ENCODE peak calls at places on chromosomes 12 and 14, in eight cellular contexts. X is stimulated activated naive CD4-positive, alpha-beta T cell; A is NCI-H2081; E is stimulated activated effector memory CD8-positive, alpha-beta T cell treated with anti-CD3 and anti-CD28 coated beads, Interleukin-12 subunit alpha, Interleukin-12 subunit beta, amount 100 ng/mL, for 72 hours; V is iris pigment epithelial cell; S is NCI-H82; P is AG20443; G is activated T-helper 1 cell treated with anti-CD3 and anti-CD28 coated beads, Interleukin-2, amount 50 U/mL, for 16 hours. H is an unnamed sample.

GRCh38 chr12:52992699-52993557 is 13.3 kb upstream of the EIF4B start:
- DNase-seq in V (peak; percentile 82), S (no peak), X (no peak), E (no peak), G (no peak), P (peak; percentile 30), A (no peak), H (no peak)

GRCh38 chr14:71692496-71692895 is 239.7 kb upstream of the RGS6 start:
- DNase-seq in V (peak; percentile 61), E (no peak), A (peak; percentile 36), P (peak; percentile 12), X (no peak), G (no peak), S (no peak), H (no peak)

GRCh38 chr12:389138-390096 is at the start of gene KDM5A:
- DNase-seq in P (peak; percentile 96), A (no peak), E (peak; percentile 94), G (peak; percentile 79), X (no peak), V (peak; percentile 96), S (no peak), H (no peak)

GRCh38 chr14:58331111-58331510 is 32.8 kb downstream of the ARID4A start:
- DNase-seq in V (peak; percentile 99), E (peak; percentile 82), S (peak; percentile 96), X (peak; percentile 96), G (peak; percentile 73), A (peak; percentile 99), P (peak; percentile 73), H (peak; percentile 94)

GRCh38 chr12:89862511-89863331 is 154.1 kb upstream of the ATP2B1 start:
- DNase-seq in S (no peak), A (no peak), V (peak; percentile 24), X (peak; percentile 15), G (no peak), P (peak; percentile 21), E (peak; percentile 67), H (no peak)

GRCh38 chr14:63896278-63896720 is 43.5 kb downstream of the SYNE2 start:
- DNase-seq in G (no peak), E (no peak), A (peak; percentile 42), S (no peak), X (no peak), V (peak; percentile 91), P (peak; percentile 61), H (no peak)

GRCh38 chr14:62071029-62071428 is 308.8 kb downstream of the SNAPC1 start:
- DNase-seq in S (peak; percentile 39), X (no peak), V (no peak), A (no peak), G (no peak), P (no peak), E (no peak), H (no peak)

GRCh38 chr12:21823581-21823980 is 49.1 kb upstream of the KCNJ8 start:
- DNase-seq in E (no peak), V (no peak), A (no peak), S (no peak), P (no peak), G (no peak), X (no peak), H (no peak)

GRCh38 chr14:77485901-77486678 is 12.5 kb downstream of the ISM2 start:
- DNase-seq in A (no peak), S (no peak), P (peak; percentile 84), G (no peak), X (no peak), V (peak; percentile 85), E (no peak), H (no peak)

GRCh38 chr12:109983432-109984142 is 12.6 kb downstream of the GIT2 start:
- DNase-seq in X (no peak), E (no peak), G (no peak), S (no peak), P (no peak), V (no peak), A (no peak), H (no peak)

GRCh38 chr12:62800707-62801400 is 134.1 kb downstream of the PPM1H start:
- DNase-seq in X (no peak), A (no peak), G (no peak), S (peak; percentile 49), P (peak; percentile 38), V (no peak), E (no peak), H (no peak)

GRCh38 chr14:51208982-51209381 is 31.1 kb upstream of the TMX1 start:
- DNase-seq in P (no peak), S (peak; percentile 74), A (peak; percentile 86), G (no peak), E (no peak), V (no peak), X (no peak), H (no peak)

GRCh38 chr12:47080725-47081502 is 1.2 kb upstream of the AMIGO2 start:
- DNase-seq in E (no peak), P (peak; percentile 60), G (no peak), S (peak; percentile 20), V (peak; percentile 81), A (no peak), X (peak; percentile 24), H (no peak)

GRCh38 chr12:40298341-40298740 is 73.5 kb downstream of the LRRK2 start:
- DNase-seq in P (no peak), A (no peak), G (no peak), X (no peak), V (no peak), S (no peak), E (no peak), H (no peak)

GRCh38 chr12:11092128-11092527 is at the start of gene TAS2R43:
- DNase-seq in P (no peak), V (no peak), G (no peak), A (no peak), S (no peak), E (no peak), X (no peak), H (no peak)

GRCh38 chr14:36657409-36658090 is 4.1 kb upstream of the PAX9 start:
- DNase-seq in X (no peak), V (no peak), G (no peak), E (no peak), P (peak; percentile 37), A (no peak), S (no peak), H (no peak)

GRCh38 chr12:14260011-14260993 is 105.2 kb upstream of the ATF7IP start:
- DNase-seq in G (no peak), V (peak; percentile 97), S (no peak), A (peak; percentile 79), E (no peak), P (peak; percentile 88), X (no peak), H (no peak)

GRCh38 chr12:78421011-78421410 is 443.6 kb upstream of the SYT1 start:
- DNase-seq in S (no peak), X (no peak), P (peak; percentile 5), G (no peak), A (no peak), E (no peak), V (peak; percentile 9), H (no peak)

GRCh38 chr12:52836042-52836466 is 1.9 kb upstream of the KRT79 start:
- DNase-seq in X (no peak), S (no peak), E (peak; percentile 69), P (peak; percentile 75), V (peak; percentile 78), G (no peak), A (no peak), H (no peak)

GRCh38 chr14:21414137-21414631 is 30.4 kb upstream of the SUPT16H start:
- DNase-seq in E (no peak), V (no peak), X (no peak), A (no peak), P (no peak), S (no peak), G (no peak), H (no peak)

GRCh38 chr14:28671425-28671824 is 95.2 kb upstream of the FOXG1 start:
- DNase-seq in G (no peak), S (no peak), E (no peak), P (no peak), V (peak; percentile 88), A (no peak), X (no peak), H (no peak)

GRCh38 chr14:70779667-70780066 is 29.6 kb downstream of the MAP3K9 start:
- DNase-seq in P (no peak), X (no peak), S (no peak), A (no peak), V (no peak), G (no peak), E (no peak), H (no peak)

GRCh38 chr12:75236206-75236605 is 26.6 kb upstream of the KCNC2 start:
- DNase-seq in X (no peak), G (no peak), S (no peak), A (no peak), V (no peak), P (no peak), E (no peak), H (no peak)

GRCh38 chr12:52521175-52521574 is 981 bp upstream of the KRT5 start:
- DNase-seq in A (no peak), G (no peak), E (no peak), V (no peak), S (no peak), P (peak; percentile 3), X (no peak), H (no peak)

GRCh38 chr12:116136340-116136739 is 141.2 kb downstream of the MED13L start:
- DNase-seq in E (no peak), P (no peak), A (no peak), X (no peak), V (peak; percentile 92), S (no peak), G (no peak), H (no peak)

GRCh38 chr12:45304514-45305178 is 88.8 kb downstream of the ANO6 start:
- DNase-seq in A (no peak), P (no peak), S (no peak), G (no peak), E (no peak), V (no peak), X (no peak), H (no peak)

GRCh38 chr12:15405601-15406000 is 83.3 kb downstream of the PTPRO start:
- DNase-seq in S (no peak), P (no peak), V (no peak), G (no peak), E (no peak), A (no peak), X (no peak), H (no peak)

GRCh38 chr12:118685983-118686607 is 295.2 kb upstream of the SRRM4 start:
- DNase-seq in S (no peak), G (no peak), A (no peak), P (no peak), V (no peak), X (no peak), E (no peak), H (no peak)

GRCh38 chr14:57533214-57533613 is 39.6 kb upstream of the CCDC198 start:
- DNase-seq in G (no peak), V (peak; percentile 28), A (peak; percentile 8), P (peak; percentile 21), X (no peak), E (no peak), S (peak; percentile 94), H (no peak)

GRCh38 chr12:4115570-4115969 is 158.0 kb upstream of the CCND2 start:
- DNase-seq in X (no peak), E (peak; percentile 48), G (no peak), P (no peak), V (no peak), S (no peak), A (no peak), H (no peak)

GRCh38 chr12:106584104-106585064 is 1.6 kb downstream of the RFX4 start:
- DNase-seq in V (no peak), E (peak; percentile 64), G (no peak), S (peak; percentile 30), P (no peak), X (no peak), A (no peak), H (no peak)

GRCh38 chr12:112252184-112252583 is 126.8 kb downstream of the TRAFD1 start:
- DNase-seq in E (no peak), V (peak; percentile 80), P (no peak), G (no peak), X (no peak), A (no peak), S (no peak), H (no peak)

GRCh38 chr12:113903381-113903863 is 62.7 kb downstream of the RBM19 start:
- DNase-seq in V (peak; percentile 64), A (no peak), S (no peak), P (no peak), E (no peak), G (no peak), X (no peak), H (no peak)

GRCh38 chr12:5432011-5432400 is at the start of gene NTF3:
- DNase-seq in E (no peak), P (peak; percentile 88), S (peak; percentile 84), A (peak; percentile 58), X (no peak), V (peak; percentile 19), G (no peak), H (no peak)

H was measured in NCI-H187.